ENCODE peak calls at places on chromosomes 1 and 21, in four cellular contexts. O, P, L and J are unnamed samples.

GRCh38 chr1:183416850-183417690 is 1.1 kb downstream of the NMNAT2 start:
- DNase-seq in O (peak; percentile 60), P (peak; percentile 60), L (peak; percentile 46), J (peak; percentile 70)

GRCh38 chr1:195082183-195082582 is 1526.1 kb downstream of the KCNT2 start:
- DNase-seq in O (no peak), P (no peak), L (no peak), J (peak; percentile 1)

GRCh38 chr21:46581780-46582307 is 23.0 kb downstream of the S100B start:
- DNase-seq in O (no peak), P (no peak), L (no peak), J (no peak)

GRCh38 chr1:6185635-6186382 is 5.7 kb upstream of the CHD5 start:
- DNase-seq in O (no peak), P (peak; percentile 49), L (peak; percentile 39), J (peak; percentile 55)

GRCh38 chr1:220873087-220873486 is 6.2 kb upstream of the HLX start:
- DNase-seq in O (no peak), P (no peak), L (no peak), J (no peak)

GRCh38 chr1:36479505-36480051 is 3.1 kb downstream of the CSF3R start:
- DNase-seq in O (no peak), P (peak; percentile 5), L (no peak), J (no peak)

GRCh38 chr1:234893725-234894630 is 234.7 kb downstream of the TOMM20 start:
- DNase-seq in O (no peak), P (peak; percentile 49), L (peak; percentile 78), J (peak; percentile 58)

GRCh38 chr21:32119389-32119788 is 159.5 kb downstream of the MIS18A start:
- DNase-seq in O (no peak), P (no peak), L (no peak), J (no peak)

GRCh38 chr1:198788561-198789064 is 149.8 kb downstream of the PTPRC start:
- DNase-seq in O (no peak), P (no peak), L (peak; percentile 61), J (peak; percentile 68)

GRCh38 chr21:21373969-21374368 is 375.8 kb downstream of the NCAM2 start:
- DNase-seq in O (no peak), P (peak; percentile 35), L (no peak), J (peak; percentile 29)

GRCh38 chr1:51853360-51853759 is 25.2 kb downstream of the NRDC start:
- DNase-seq in O (no peak), P (no peak), L (no peak), J (no peak)

GRCh38 chr1:51851882-51852396 is 26.6 kb downstream of the NRDC start:
- DNase-seq in O (no peak), P (no peak), L (no peak), J (no peak)

GRCh38 chr1:51855624-51856023 is 22.9 kb downstream of the NRDC start:
- DNase-seq in O (no peak), P (no peak), L (no peak), J (no peak)

GRCh38 chr1:51847294-51847920 is 31.1 kb downstream of the NRDC start:
- DNase-seq in O (no peak), P (no peak), L (no peak), J (no peak)

DNA sequence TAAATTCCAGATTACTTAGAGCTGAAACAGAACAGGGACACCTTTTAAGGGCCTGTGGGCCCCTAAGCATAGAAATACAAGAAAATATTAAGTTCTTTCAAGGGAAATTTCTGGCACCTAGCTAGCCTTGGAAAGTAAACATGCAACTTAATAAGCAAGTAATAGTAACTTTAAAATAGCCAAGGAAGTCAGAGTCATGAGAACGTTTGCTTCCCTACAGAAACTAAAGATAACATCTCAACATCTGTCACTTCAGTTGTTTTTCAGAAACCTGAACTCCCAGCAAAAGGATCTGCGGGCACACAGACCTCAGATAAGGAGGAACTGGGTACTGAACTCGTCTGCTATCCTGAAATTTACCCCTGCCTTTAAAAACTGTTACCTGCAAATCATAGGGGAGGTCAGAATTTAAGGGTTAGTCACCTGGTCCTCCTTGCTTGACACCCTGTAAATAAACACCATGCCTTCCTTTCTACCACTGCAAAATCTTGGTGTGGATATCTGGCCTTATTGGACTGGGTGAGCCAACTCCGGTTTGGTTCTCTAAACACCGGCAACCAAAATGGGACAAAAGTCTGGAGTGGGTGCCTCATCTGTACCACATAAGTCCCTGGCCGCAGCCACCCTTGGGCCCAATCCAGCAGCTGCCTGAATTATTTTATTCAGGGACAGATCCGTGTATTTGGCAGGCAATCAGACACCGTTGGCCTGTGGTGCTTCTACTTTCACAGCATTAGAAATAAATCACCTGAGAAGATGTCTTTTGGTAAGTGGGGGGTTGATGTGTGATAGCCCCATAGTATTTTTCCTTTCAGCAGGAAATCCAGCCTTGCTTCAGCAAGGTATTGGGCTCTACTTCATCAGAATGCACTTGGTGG is 27.9 kb downstream of the NRDC start:
- DNase-seq in O (no peak), P (no peak), L (no peak), J (no peak)
- H3K4me3 ChIP-seq in O (peak overlapping the region; percentile 9), P (no peak overlapping the region), L (no peak overlapping the region), J (no peak overlapping the region)

GRCh38 chr1:166489356-166489669 is 322.5 kb upstream of the FAM78B start:
- DNase-seq in O (no peak), P (no peak), L (no peak), J (no peak)
- H3K4me3 ChIP-seq in O (peak overlapping the region; percentile 60), P (no peak overlapping the region), L (no peak overlapping the region), J (no peak overlapping the region)

DNA sequence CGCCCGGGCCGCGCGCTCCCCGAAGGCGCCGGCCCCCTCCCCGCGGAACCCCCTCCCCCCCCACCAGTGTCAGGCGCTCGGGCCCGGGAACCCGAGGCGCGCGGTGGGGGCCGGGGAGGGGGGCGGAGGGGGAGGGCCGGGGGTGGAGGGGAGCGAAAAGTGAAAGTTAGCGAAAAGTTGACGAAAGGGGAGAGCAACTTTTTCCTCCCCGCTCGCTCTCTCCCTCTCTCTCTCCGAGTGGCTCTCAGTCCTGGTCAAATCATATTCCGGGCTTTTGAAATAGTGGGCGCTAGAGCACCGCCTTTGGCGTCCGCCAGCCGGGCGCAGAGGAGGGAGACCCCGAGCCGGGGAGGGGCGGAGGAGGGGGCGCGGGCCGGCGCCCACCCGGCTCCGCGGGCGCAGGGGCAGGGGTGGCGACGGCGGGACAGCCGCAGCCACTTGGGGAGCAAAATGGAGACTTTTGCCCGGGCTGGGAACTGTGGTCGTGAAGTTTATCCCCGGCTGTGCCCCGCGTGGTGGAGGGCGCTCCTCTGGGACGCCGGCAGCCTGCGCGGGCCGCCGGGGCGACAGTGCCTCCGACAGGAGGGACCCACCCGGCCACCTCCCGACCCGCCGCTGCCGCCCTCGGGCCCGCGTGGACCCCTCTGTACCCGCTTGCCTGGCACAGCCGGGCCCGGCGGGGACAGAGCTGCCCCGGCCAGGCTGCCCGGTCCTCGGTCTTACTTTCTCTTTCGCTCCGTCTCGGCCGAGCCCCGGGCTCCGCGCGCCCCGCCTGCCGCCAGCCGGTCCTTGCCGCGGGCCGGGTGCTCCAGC is 694 bp downstream of the PRDM16 start:
- DNase-seq in O (peak; percentile 17), P (peak; percentile 81), L (peak; percentile 50), J (peak; percentile 47)
- H3K4me3 ChIP-seq in O (peak overlapping the region; percentile 78), P (peak overlapping the region; percentile 70), L (peak overlapping the region; percentile 55), J (peak overlapping the region; percentile 39)

GRCh38 chr1:173638043-173639021 is 3.2 kb downstream of the TEX50 start:
- DNase-seq in O (no peak), P (no peak), L (no peak), J (no peak)
- H3K4me3 ChIP-seq in O (no peak overlapping the region), P (no peak overlapping the region), L (no peak overlapping the region), J (no peak overlapping the region)

GRCh38 chr1:215891673-215892072 is 324.6 kb downstream of the KCTD3 start:
- DNase-seq in O (no peak), P (no peak), L (no peak), J (no peak)
- H3K4me3 ChIP-seq in O (no peak overlapping the region), P (no peak overlapping the region), L (no peak overlapping the region), J (no peak overlapping the region)

GRCh38 chr1:156574039-156574633 is 1.8 kb upstream of the IQGAP3 start:
- DNase-seq in O (no peak), P (no peak), L (no peak), J (no peak)

GRCh38 chr1:156571261-156571958 is 955 bp downstream of the IQGAP3 start:
- DNase-seq in O (no peak), P (peak; percentile 86), L (peak; percentile 81), J (peak; percentile 67)

GRCh38 chr1:156577512-156577911 is 2.0 kb upstream of the TTC24 start:
- DNase-seq in O (no peak), P (no peak), L (no peak), J (no peak)

GRCh38 chr1:156571959-156572662 is at the start of gene IQGAP3:
- DNase-seq in O (peak; percentile 85), P (peak; percentile 77), L (peak; percentile 77), J (peak; percentile 82)

DNA sequence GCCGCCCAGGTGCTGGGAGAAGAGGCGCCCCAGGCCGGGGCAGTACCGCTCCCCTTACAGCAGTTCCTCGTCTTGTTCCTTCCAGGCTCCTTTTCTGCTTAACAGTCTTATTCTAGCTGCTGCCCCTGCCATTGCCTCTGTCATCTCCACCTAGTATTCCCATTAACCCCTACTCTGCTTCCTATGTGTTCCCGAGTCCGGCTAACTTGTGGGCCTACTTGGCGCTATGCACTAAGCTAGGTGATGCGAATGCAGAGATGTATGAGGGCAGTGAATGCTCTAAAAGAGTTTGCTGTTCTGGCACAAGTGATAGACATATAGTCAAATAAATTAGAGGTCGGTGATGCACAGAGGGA is 276 bp upstream of the IQGAP3 start:
- DNase-seq in O (no peak), P (no peak), L (no peak), J (no peak)
- H3K4me3 ChIP-seq in O (peak overlapping the region; percentile 67), P (peak overlapping the region; percentile 79), L (peak overlapping the region; percentile 89), J (peak overlapping the region; percentile 72)

GRCh38 chr1:91803133-91803532 is 82.8 kb downstream of the TGFBR3 start:
- DNase-seq in O (peak; percentile 67), P (no peak), L (no peak), J (no peak)
- H3K4me3 ChIP-seq in O (no peak overlapping the region), P (no peak overlapping the region), L (no peak overlapping the region), J (no peak overlapping the region)